ENCODE peak calls at places on chromosomes 5 and 9, in five cellular contexts. O is activated CD4-positive, alpha-beta T cell treated with anti-CD3 and anti-CD28 coated beads, Interleukin-2, amount 50 U/mL, for 4 hours; C is thyroid gland; B is memory B cell; A is dorsolateral prefrontal cortex. U is an unnamed sample.

GRCh38 chr9:32265037-32265436 is 119.4 kb upstream of the ACO1 start:
- DNase-seq in C (no peak), B (no peak), O (no peak), A (no peak), U (no peak)

GRCh38 chr5:158054388-158055092 is 195.6 kb upstream of the CLINT1 start:
- DNase-seq in A (no peak), B (no peak), O (no peak), C (no peak), U (peak)

GRCh38 chr5:73419414-73420390 is 28.9 kb downstream of the FOXD1 start:
- DNase-seq in A (no peak), B (no peak), O (no peak), C (no peak), U (no peak)

GRCh38 chr5:147892696-147893296 is 13.5 kb downstream of the C5orf46 start:
- DNase-seq in C (peak), A (no peak), B (no peak), O (no peak), U (peak)

GRCh38 chr9:136658849-136659535 is 3.7 kb upstream of the EGFL7 start:
- DNase-seq in A (no peak), O (no peak), B (peak), C (no peak), U (no peak)

GRCh38 chr9:76218151-76218867 is 175.9 kb downstream of the RFK start:
- DNase-seq in A (no peak), B (no peak), C (no peak), O (no peak), U (no peak)

GRCh38 chr5:13218518-13218917 is 726.0 kb downstream of the DNAH5 start:
- DNase-seq in C (no peak), B (no peak), A (no peak), O (no peak), U (no peak)

GRCh38 chr5:26761040-26761439 is 277.3 kb downstream of the CDH9 start:
- DNase-seq in O (no peak), A (no peak), C (no peak), B (no peak), U (no peak)

GRCh38 chr5:1111727-1112289 is at the start of gene SLC12A7:
- DNase-seq in A (no peak), C (peak), O (peak), B (peak), U (peak)

GRCh38 chr9:136992819-136993369 is 672 bp downstream of the PAXX start:
- DNase-seq in A (no peak), B (no peak), C (no peak), O (no peak), U (no peak)

GRCh38 chr9:135148386-135148785 is 60.9 kb downstream of the OLFM1 start:
- DNase-seq in O (no peak), B (no peak), C (no peak), A (no peak), U (no peak)

GRCh38 chr5:151139015-151139414 is 18.6 kb downstream of the ANXA6 start:
- DNase-seq in A (no peak), C (no peak), B (no peak), O (no peak), U (no peak)

GRCh38 chr9:130980526-130980925 is 28.4 kb upstream of the LAMC3 start:
- DNase-seq in A (no peak), O (no peak), C (no peak), B (no peak), U (no peak)

GRCh38 chr5:170880084-170880483 is 18.3 kb downstream of the RANBP17 start:
- DNase-seq in C (no peak), A (no peak), O (no peak), B (no peak), U (no peak)

GRCh38 chr9:114280636-114281315 is 42.1 kb upstream of the ORM1 start:
- DNase-seq in O (no peak), C (no peak), B (no peak), A (no peak), U (no peak)

GRCh38 chr5:150764530-150764929 is 5.7 kb upstream of the DCTN4 start:
- DNase-seq in B (no peak), O (no peak), A (no peak), C (no peak), U (no peak)

GRCh38 chr9:128575921-128576320 is 23.5 kb downstream of the SPTAN1 start:
- DNase-seq in C (no peak), B (no peak), A (no peak), O (no peak), U (no peak)

GRCh38 chr5:175059687-175060194 is 335.4 kb downstream of the MSX2 start:
- DNase-seq in O (no peak), A (peak), C (no peak), B (no peak), U (no peak)